ENCODE peak calls at places on chromosome 2, in eight cellular contexts. One of them, this sample, is unnamed.

GRCh38 chr2:175576270-175576669 is 394.8 kb upstream of the ATP5MC3 start:
- DNase-seq in IMR-90: no peak
- DNase-seq in sigmoid colon: no peak
- DNase-seq in esophagus muscularis mucosa: no peak
- DNase-seq in A549: no peak
- DNase-seq in body of pancreas: no peak
- DNase-seq in heart left ventricle: no peak
- DNase-seq in adrenal gland: no peak
- DNase-seq in this sample: no peak

GRCh38 chr2:146392191-146392590 is 1452.6 kb upstream of the ACVR2A start:
- DNase-seq in esophagus muscularis mucosa: no peak
- DNase-seq in adrenal gland: no peak
- DNase-seq in A549: no peak
- DNase-seq in IMR-90: no peak
- DNase-seq in heart left ventricle: no peak
- DNase-seq in sigmoid colon: no peak
- DNase-seq in body of pancreas: no peak
- DNase-seq in this sample: no peak

GRCh38 chr2:226063704-226064390 is 664.3 kb downstream of the NYAP2 start:
- DNase-seq in heart left ventricle: no peak
- DNase-seq in IMR-90: peak
- DNase-seq in A549: no peak
- DNase-seq in esophagus muscularis mucosa: no peak
- DNase-seq in adrenal gland: no peak
- DNase-seq in body of pancreas: no peak
- DNase-seq in sigmoid colon: no peak
- DNase-seq in this sample: no peak

GRCh38 chr2:184004945-184005672 is 593.2 kb upstream of the ZNF804A start:
- DNase-seq in sigmoid colon: no peak
- DNase-seq in adrenal gland: no peak
- DNase-seq in body of pancreas: no peak
- DNase-seq in IMR-90: no peak
- DNase-seq in A549: no peak
- DNase-seq in esophagus muscularis mucosa: no peak
- DNase-seq in heart left ventricle: no peak
- DNase-seq in this sample: no peak

GRCh38 chr2:153891061-153891460 is 19.3 kb downstream of the GALNT13 start:
- DNase-seq in esophagus muscularis mucosa: no peak
- DNase-seq in heart left ventricle: no peak
- DNase-seq in A549: no peak
- DNase-seq in sigmoid colon: no peak
- DNase-seq in adrenal gland: no peak
- DNase-seq in IMR-90: no peak
- DNase-seq in body of pancreas: no peak
- DNase-seq in this sample: no peak

GRCh38 chr2:8094571-8094970 is 587.3 kb upstream of the ID2 start:
- DNase-seq in body of pancreas: no peak
- DNase-seq in A549: no peak
- DNase-seq in heart left ventricle: peak
- DNase-seq in sigmoid colon: no peak
- DNase-seq in adrenal gland: no peak
- DNase-seq in esophagus muscularis mucosa: peak
- DNase-seq in IMR-90: no peak
- DNase-seq in this sample: no peak

GRCh38 chr2:228104215-228104614 is 77.3 kb downstream of the SPHKAP start:
- DNase-seq in IMR-90: no peak
- DNase-seq in heart left ventricle: no peak
- DNase-seq in A549: no peak
- DNase-seq in esophagus muscularis mucosa: no peak
- DNase-seq in adrenal gland: no peak
- DNase-seq in sigmoid colon: no peak
- DNase-seq in body of pancreas: no peak
- DNase-seq in this sample: no peak

GRCh38 chr2:216774620-216775019 is 79.3 kb upstream of the IGFBP5 start:
- DNase-seq in A549: no peak
- DNase-seq in body of pancreas: no peak
- DNase-seq in esophagus muscularis mucosa: no peak
- DNase-seq in heart left ventricle: peak
- DNase-seq in IMR-90: peak
- DNase-seq in sigmoid colon: no peak
- DNase-seq in adrenal gland: peak
- DNase-seq in this sample: peak

GRCh38 chr2:78682781-78683180 is 342.7 kb upstream of the REG3G start:
- DNase-seq in adrenal gland: no peak
- DNase-seq in body of pancreas: no peak
- DNase-seq in esophagus muscularis mucosa: no peak
- DNase-seq in heart left ventricle: no peak
- DNase-seq in A549: no peak
- DNase-seq in sigmoid colon: no peak
- DNase-seq in IMR-90: no peak
- DNase-seq in this sample: no peak

GRCh38 chr2:182666674-182667320 is 49.3 kb upstream of the DNAJC10 start:
- DNase-seq in heart left ventricle: no peak
- DNase-seq in sigmoid colon: no peak
- DNase-seq in A549: peak
- DNase-seq in body of pancreas: no peak
- DNase-seq in esophagus muscularis mucosa: no peak
- DNase-seq in adrenal gland: no peak
- DNase-seq in IMR-90: peak
- DNase-seq in this sample: no peak

GRCh38 chr2:102224824-102225739 is 38.3 kb downstream of the IL1RL2 start:
- DNase-seq in A549: no peak
- DNase-seq in sigmoid colon: no peak
- DNase-seq in IMR-90: no peak
- DNase-seq in body of pancreas: no peak
- DNase-seq in esophagus muscularis mucosa: peak
- DNase-seq in adrenal gland: no peak
- DNase-seq in heart left ventricle: no peak
- DNase-seq in this sample: no peak

GRCh38 chr2:226040344-226040743 is 640.8 kb downstream of the NYAP2 start:
- DNase-seq in esophagus muscularis mucosa: no peak
- DNase-seq in IMR-90: no peak
- DNase-seq in body of pancreas: no peak
- DNase-seq in A549: no peak
- DNase-seq in adrenal gland: no peak
- DNase-seq in heart left ventricle: no peak
- DNase-seq in sigmoid colon: no peak
- DNase-seq in this sample: no peak

GRCh38 chr2:134089454-134089853 is 164.4 kb upstream of the MGAT5 start:
- DNase-seq in heart left ventricle: no peak
- DNase-seq in body of pancreas: no peak
- DNase-seq in esophagus muscularis mucosa: no peak
- DNase-seq in sigmoid colon: no peak
- DNase-seq in A549: no peak
- DNase-seq in IMR-90: no peak
- DNase-seq in adrenal gland: no peak
- DNase-seq in this sample: no peak

GRCh38 chr2:88666576-88666975 is 24.9 kb upstream of the RPIA start:
- DNase-seq in esophagus muscularis mucosa: no peak
- DNase-seq in IMR-90: no peak
- DNase-seq in heart left ventricle: no peak
- DNase-seq in sigmoid colon: no peak
- DNase-seq in body of pancreas: peak
- DNase-seq in A549: no peak
- DNase-seq in adrenal gland: no peak
- DNase-seq in this sample: no peak

GRCh38 chr2:98334439-98335078 is 11.7 kb upstream of the CNGA3 start:
- DNase-seq in heart left ventricle: no peak
- DNase-seq in adrenal gland: no peak
- DNase-seq in A549: peak
- DNase-seq in esophagus muscularis mucosa: no peak
- DNase-seq in sigmoid colon: no peak
- DNase-seq in IMR-90: peak
- DNase-seq in body of pancreas: no peak
- DNase-seq in this sample: no peak

GRCh38 chr2:44326548-44327269 is 34.6 kb downstream of the PREPL start:
- DNase-seq in A549: no peak
- DNase-seq in sigmoid colon: no peak
- DNase-seq in adrenal gland: no peak
- DNase-seq in esophagus muscularis mucosa: no peak
- DNase-seq in IMR-90: no peak
- DNase-seq in heart left ventricle: no peak
- DNase-seq in body of pancreas: no peak
- DNase-seq in this sample: no peak

GRCh38 chr2:74373189-74373588 is 6.9 kb downstream of the DCTN1 start:
- DNase-seq in body of pancreas: no peak
- DNase-seq in heart left ventricle: peak
- DNase-seq in sigmoid colon: no peak
- DNase-seq in esophagus muscularis mucosa: no peak
- DNase-seq in IMR-90: no peak
- DNase-seq in adrenal gland: peak
- DNase-seq in A549: no peak
- DNase-seq in this sample: peak

GRCh38 chr2:223643310-223643709 is 41.1 kb upstream of the SCG2 start:
- DNase-seq in A549: no peak
- DNase-seq in heart left ventricle: no peak
- DNase-seq in IMR-90: peak
- DNase-seq in body of pancreas: no peak
- DNase-seq in esophagus muscularis mucosa: no peak
- DNase-seq in adrenal gland: no peak
- DNase-seq in sigmoid colon: no peak
- DNase-seq in this sample: no peak

GRCh38 chr2:105917216-105917615 is 172.5 kb downstream of the NCK2 start:
- DNase-seq in sigmoid colon: no peak
- DNase-seq in A549: no peak
- DNase-seq in body of pancreas: no peak
- DNase-seq in esophagus muscularis mucosa: no peak
- DNase-seq in IMR-90: no peak
- DNase-seq in adrenal gland: no peak
- DNase-seq in heart left ventricle: no peak
- DNase-seq in this sample: no peak

DNA sequence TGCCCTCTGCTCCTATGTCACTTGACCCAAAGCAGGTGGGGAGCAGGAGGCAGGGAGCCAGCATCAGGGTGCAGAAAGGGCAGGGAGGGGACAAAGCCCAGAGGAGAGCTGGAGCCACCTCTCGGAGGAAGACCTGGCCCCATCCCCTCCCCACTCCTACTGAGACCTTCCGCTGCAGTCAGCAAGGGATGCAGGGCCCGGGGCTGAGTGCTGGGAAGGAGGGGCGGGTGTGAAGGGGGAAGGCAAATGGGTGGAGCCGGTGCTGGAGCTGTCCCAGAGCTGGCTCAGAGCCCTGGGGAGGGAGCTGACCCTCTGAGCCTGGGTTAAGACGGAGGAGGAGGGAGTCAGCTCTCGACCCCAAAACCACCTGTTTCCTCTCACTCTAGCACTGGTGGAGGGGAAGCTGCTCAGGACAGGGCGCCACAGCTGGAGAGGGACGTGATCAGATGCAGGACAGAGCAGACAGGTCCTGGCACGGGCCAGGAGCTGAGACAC is 33.8 kb downstream of the HS1BP3 start:
- DNase-seq in esophagus muscularis mucosa: no peak
- DNase-seq in heart left ventricle: peak
- DNase-seq in adrenal gland: peak
- DNase-seq in A549: no peak
- DNase-seq in body of pancreas: peak
- DNase-seq in IMR-90: no peak
- DNase-seq in sigmoid colon: peak
- DNase-seq in this sample: peak
- TF ChIP-seq POLR2A in esophagus muscularis mucosa: no peak
- TF ChIP-seq POLR2A in heart left ventricle: peak
- TF ChIP-seq POLR2A in adrenal gland: no peak
- TF ChIP-seq POLR2A in A549: no peak
- TF ChIP-seq POLR2A in body of pancreas: no peak
- TF ChIP-seq POLR2A in IMR-90: no peak
- TF ChIP-seq POLR2A in sigmoid colon: peak
- TF ChIP-seq POLR2A in this sample: peak

GRCh38 chr2:240343548-240343947 is 91.9 kb upstream of the GPC1 start:
- DNase-seq in heart left ventricle: no peak
- DNase-seq in esophagus muscularis mucosa: no peak
- DNase-seq in adrenal gland: no peak
- DNase-seq in IMR-90: no peak
- DNase-seq in sigmoid colon: no peak
- DNase-seq in body of pancreas: no peak
- DNase-seq in A549: no peak
- DNase-seq in this sample: no peak

GRCh38 chr2:240346015-240346752 is 89.3 kb upstream of the GPC1 start:
- DNase-seq in body of pancreas: no peak
- DNase-seq in sigmoid colon: no peak
- DNase-seq in IMR-90: no peak
- DNase-seq in A549: no peak
- DNase-seq in adrenal gland: no peak
- DNase-seq in esophagus muscularis mucosa: no peak
- DNase-seq in heart left ventricle: no peak
- DNase-seq in this sample: no peak

GRCh38 chr2:240347373-240347940 is 88.0 kb upstream of the GPC1 start:
- DNase-seq in IMR-90: no peak
- DNase-seq in A549: no peak
- DNase-seq in body of pancreas: no peak
- DNase-seq in adrenal gland: no peak
- DNase-seq in sigmoid colon: peak
- DNase-seq in heart left ventricle: no peak
- DNase-seq in esophagus muscularis mucosa: no peak
- DNase-seq in this sample: no peak

GRCh38 chr2:240346753-240347372 is 88.6 kb upstream of the GPC1 start:
- DNase-seq in IMR-90: no peak
- DNase-seq in esophagus muscularis mucosa: no peak
- DNase-seq in body of pancreas: no peak
- DNase-seq in heart left ventricle: no peak
- DNase-seq in sigmoid colon: peak
- DNase-seq in adrenal gland: no peak
- DNase-seq in A549: no peak
- DNase-seq in this sample: no peak

DNA sequence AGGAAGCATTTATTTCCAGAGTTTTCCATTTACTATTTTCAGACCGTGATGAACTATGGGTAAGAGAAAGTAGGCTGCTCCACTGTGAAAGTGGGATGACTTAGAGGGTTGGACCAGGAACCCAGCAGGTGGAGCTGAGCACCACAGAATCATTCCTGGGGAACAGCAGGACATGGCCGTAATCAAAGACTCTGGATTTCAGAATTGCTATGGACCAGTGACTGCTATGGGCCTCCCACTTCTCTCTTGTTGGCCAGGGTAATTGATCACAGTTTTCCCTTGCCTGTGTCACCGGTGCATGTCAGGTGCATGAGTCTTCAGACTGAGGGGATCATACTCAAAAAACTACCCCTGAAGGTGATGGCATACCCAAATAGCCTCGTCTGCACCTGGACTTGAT is 90.6 kb upstream of the GPC1 start:
- DNase-seq in A549: no peak
- DNase-seq in IMR-90: no peak
- DNase-seq in sigmoid colon: no peak
- DNase-seq in heart left ventricle: no peak
- DNase-seq in adrenal gland: no peak
- DNase-seq in esophagus muscularis mucosa: no peak
- DNase-seq in body of pancreas: no peak
- DNase-seq in this sample: no peak
- H3K4me3 ChIP-seq in A549: no peak
- H3K4me3 ChIP-seq in IMR-90: no peak
- H3K4me3 ChIP-seq in sigmoid colon: no peak
- H3K4me3 ChIP-seq in heart left ventricle: no peak
- H3K4me3 ChIP-seq in adrenal gland: no peak
- H3K4me3 ChIP-seq in esophagus muscularis mucosa: no peak
- H3K4me3 ChIP-seq in body of pancreas: no peak
- H3K4me3 ChIP-seq in this sample: no peak

GRCh38 chr2:28471214-28471613 is 24.6 kb upstream of the PLB1 start:
- DNase-seq in IMR-90: no peak
- DNase-seq in esophagus muscularis mucosa: no peak
- DNase-seq in body of pancreas: no peak
- DNase-seq in adrenal gland: no peak
- DNase-seq in A549: no peak
- DNase-seq in heart left ventricle: no peak
- DNase-seq in sigmoid colon: peak
- DNase-seq in this sample: no peak
- H3K27ac ChIP-seq in IMR-90: no peak
- H3K27ac ChIP-seq in esophagus muscularis mucosa: no peak
- H3K27ac ChIP-seq in body of pancreas: no peak
- H3K27ac ChIP-seq in adrenal gland: no peak
- H3K27ac ChIP-seq in A549: no peak
- H3K27ac ChIP-seq in heart left ventricle: no peak
- H3K27ac ChIP-seq in sigmoid colon: no peak
- H3K27ac ChIP-seq in this sample: no peak

GRCh38 chr2:70094978-70095832 is 7.9 kb downstream of the PCBP1 start:
- DNase-seq in esophagus muscularis mucosa: no peak
- DNase-seq in sigmoid colon: peak
- DNase-seq in body of pancreas: peak
- DNase-seq in heart left ventricle: peak
- DNase-seq in IMR-90: peak
- DNase-seq in adrenal gland: peak
- DNase-seq in A549: no peak
- DNase-seq in this sample: peak
- TF ChIP-seq POLR2A in esophagus muscularis mucosa: no peak
- TF ChIP-seq POLR2A in sigmoid colon: no peak
- TF ChIP-seq POLR2A in body of pancreas: peak
- TF ChIP-seq POLR2A in heart left ventricle: no peak
- TF ChIP-seq POLR2A in IMR-90: no peak
- TF ChIP-seq POLR2A in adrenal gland: peak
- TF ChIP-seq POLR2A in A549: no peak
- TF ChIP-seq POLR2A in this sample: peak